ENCODE peak calls at places on chromosomes 6 and 20, in nine cellular contexts. F, X, E, M, S, Q, Z, D and W are unnamed samples.

GRCh38 chr6:43966806-43967575 is 160.3 kb downstream of the MRPL14 start:
- DNase-seq in S (no peak), M (no peak), E (no peak), F (no peak), Q (no peak), Z (no peak), X (no peak), D (no peak), W (no peak)

GRCh38 chr6:125262026-125263013 is 39.4 kb downstream of the HDDC2 start:
- DNase-seq in M (no peak), Z (no peak), X (no peak), D (no peak), Q (no peak), E (no peak), F (no peak), S (no peak), W (no peak)

GRCh38 chr6:161922631-161923119 is 648.8 kb upstream of the AGPAT4 start:
- DNase-seq in S (peak; percentile 77), X (peak; percentile 75), Z (peak; percentile 50), D (peak; percentile 21), F (no peak), E (peak; percentile 26), Q (peak; percentile 89), M (no peak), W (no peak)

GRCh38 chr20:45235995-45236394 is 14.8 kb downstream of the SEMG2 start:
- DNase-seq in F (no peak), E (no peak), X (no peak), M (no peak), Z (no peak), D (no peak), S (no peak), Q (no peak), W (no peak)

GRCh38 chr6:4180653-4181255 is 45.4 kb upstream of the ECI2 start:
- DNase-seq in X (peak; percentile 67), D (no peak), F (no peak), S (no peak), Z (no peak), M (peak; percentile 72), E (no peak), Q (no peak), W (no peak)

GRCh38 chr6:72959821-72960220 is 265.5 kb downstream of the KHDC1L start:
- DNase-seq in F (no peak), M (no peak), D (no peak), X (no peak), S (no peak), E (no peak), Q (no peak), Z (no peak), W (no peak)

GRCh38 chr20:25016471-25016870 is 23.9 kb upstream of the APMAP start:
- DNase-seq in Q (peak; percentile 11), Z (peak; percentile 7), M (no peak), D (peak; percentile 12), S (peak; percentile 23), E (no peak), X (no peak), F (peak; percentile 12), W (no peak)

GRCh38 chr6:26205161-26205624 is 118.0 kb downstream of the HFE start:
- DNase-seq in M (no peak), F (peak; percentile 82), Z (peak; percentile 41), D (peak; percentile 84), Q (peak; percentile 64), X (peak; percentile 57), S (peak; percentile 77), E (peak; percentile 77), W (no peak)

GRCh38 chr6:3444276-3445088 is 12.4 kb downstream of the SLC22A23 start:
- DNase-seq in Z (no peak), F (no peak), D (no peak), M (no peak), X (no peak), Q (no peak), S (no peak), E (no peak), W (no peak)

GRCh38 chr6:21999012-21999528 is 297.8 kb downstream of the PRL start:
- DNase-seq in S (no peak), M (no peak), D (no peak), F (no peak), E (no peak), X (no peak), Q (no peak), Z (no peak), W (no peak)

GRCh38 chr6:43848992-43849391 is 79.0 kb downstream of the VEGFA start:
- DNase-seq in F (no peak), X (no peak), Q (no peak), D (no peak), E (no peak), Z (no peak), S (no peak), M (no peak), W (no peak)

GRCh38 chr6:149925974-149926777 is 3.3 kb upstream of the RAET1G start:
- DNase-seq in D (peak; percentile 87), E (peak; percentile 90), Z (peak; percentile 84), X (peak; percentile 51), Q (peak; percentile 90), M (peak; percentile 97), S (peak; percentile 92), F (peak; percentile 92), W (peak; percentile 24)

GRCh38 chr6:15365273-15365687 is 119.4 kb downstream of the JARID2 start:
- DNase-seq in D (peak; percentile 87), Q (peak; percentile 69), E (peak; percentile 82), M (peak; percentile 92), F (peak; percentile 61), S (peak; percentile 82), X (no peak), Z (peak; percentile 81), W (peak; percentile 23)

GRCh38 chr20:32464401-32465091 is 106.4 kb downstream of the ASXL1 start:
- DNase-seq in M (no peak), S (no peak), Z (no peak), F (no peak), E (no peak), D (no peak), Q (no peak), X (no peak), W (no peak)

GRCh38 chr20:32462900-32463641 is 104.9 kb downstream of the ASXL1 start:
- DNase-seq in Z (no peak), F (no peak), Q (peak; percentile 91), D (no peak), S (peak; percentile 56), E (no peak), X (no peak), M (no peak), W (no peak)

GRCh38 chr20:32465092-32465900 is 107.2 kb downstream of the ASXL1 start:
- DNase-seq in S (peak; percentile 90), Q (peak; percentile 87), D (peak; percentile 78), Z (no peak), E (no peak), F (peak; percentile 79), X (no peak), M (no peak), W (no peak)

GRCh38 chr20:32461836-32462600 is 103.9 kb downstream of the ASXL1 start:
- DNase-seq in F (no peak), Q (no peak), D (no peak), M (no peak), X (no peak), S (no peak), E (no peak), Z (no peak), W (no peak)

DNA sequence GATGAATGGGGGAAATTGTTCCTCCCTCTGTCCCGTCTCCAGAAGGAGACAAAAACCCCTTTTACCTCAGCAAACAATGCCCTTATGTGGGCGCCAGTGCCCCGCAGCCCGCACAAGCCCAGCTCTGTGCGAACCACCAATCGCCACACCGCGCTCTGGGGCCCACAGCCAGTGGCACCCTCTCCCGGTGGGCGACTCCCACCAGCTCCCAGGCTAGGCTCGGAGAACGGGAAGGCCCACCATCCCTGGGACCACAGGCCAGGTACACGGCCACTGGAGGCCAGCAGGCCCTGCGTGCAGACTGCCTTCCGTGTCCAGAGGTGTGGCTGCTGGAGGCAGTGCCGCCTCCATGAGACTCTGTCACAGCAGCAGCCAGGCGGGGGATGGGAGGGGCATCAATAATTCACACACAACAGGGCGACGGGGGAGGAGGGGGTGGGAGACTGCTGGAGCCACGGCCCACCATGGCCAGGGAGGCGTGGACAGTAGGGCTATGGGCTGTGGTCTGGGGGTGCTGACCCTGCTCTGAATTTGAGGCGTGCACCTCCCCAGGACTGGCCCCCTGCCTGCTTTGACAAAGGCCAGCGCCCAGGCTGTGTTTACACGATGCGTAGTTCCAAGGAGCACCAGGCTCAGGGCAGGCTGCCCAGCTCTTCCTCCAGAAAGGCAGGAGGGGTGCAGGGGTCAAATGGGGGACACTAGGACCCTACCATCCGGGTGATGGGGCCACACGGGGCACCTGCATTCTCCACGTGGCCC is 105.7 kb downstream of the ASXL1 start:
- DNase-seq in E (peak; percentile 62), Z (no peak), S (peak; percentile 83), F (no peak), Q (peak; percentile 84), M (no peak), D (no peak), X (no peak), W (no peak)
- TF ChIP-seq POLR2A in E (no peak), Z (no peak), S (no peak), F (no peak), Q (no peak), M (no peak), D (no peak), X (no peak), W (no peak)

DNA sequence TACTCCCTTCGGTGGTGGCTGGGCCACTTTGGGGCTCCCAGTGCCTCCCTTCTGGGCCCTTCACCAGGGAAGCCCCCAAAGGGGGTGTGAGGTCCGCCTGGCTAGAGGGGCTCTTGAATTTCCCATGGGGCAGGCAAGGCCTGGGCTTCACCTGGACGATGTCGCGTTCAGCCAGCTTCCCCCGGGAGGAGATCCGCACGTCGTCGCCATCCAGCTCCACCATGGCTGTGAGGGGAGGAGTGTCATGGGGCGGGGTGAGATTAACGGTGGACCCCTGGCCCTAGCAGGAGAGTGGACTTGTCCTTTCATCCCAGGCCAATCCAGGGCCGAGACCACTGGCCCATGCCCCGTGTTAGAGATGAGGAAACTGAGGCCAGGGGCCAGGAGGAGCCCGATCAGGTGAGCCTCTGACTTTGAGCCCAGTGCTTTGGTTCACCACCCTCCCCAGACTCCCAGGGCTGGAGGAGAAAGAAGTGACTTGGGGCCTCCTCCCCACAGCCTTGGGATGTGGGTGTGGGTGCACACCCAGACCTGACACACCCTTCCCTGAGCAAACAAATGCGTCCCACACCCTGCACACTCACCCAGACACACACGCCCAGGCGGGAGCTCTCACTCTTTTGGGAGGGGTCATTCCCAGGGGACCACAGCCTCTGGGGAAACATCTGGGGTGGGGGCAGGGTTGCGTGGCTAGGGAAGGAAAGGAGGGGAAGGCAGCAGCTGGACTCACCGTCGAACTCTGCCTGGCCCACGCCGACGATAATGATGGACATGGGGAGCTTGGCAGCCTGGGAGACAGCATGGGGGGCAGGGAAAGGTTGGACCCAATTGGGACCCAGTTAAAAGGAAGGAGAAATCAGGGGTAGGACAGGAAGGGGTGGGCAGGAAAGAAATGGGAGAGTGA is 46.2 kb downstream of the RAB44 start:
- DNase-seq in Q (no peak), S (peak; percentile 59), Z (no peak), F (no peak), E (no peak), D (no peak), M (no peak), X (no peak), W (no peak)
- TF ChIP-seq POLR2A in Q (no peak), S (no peak), Z (no peak), F (no peak), E (no peak), D (no peak), M (no peak), X (no peak), W (no peak)

GRCh38 chr20:17530716-17531536 is at the start of gene BFSP1:
- DNase-seq in X (no peak), F (peak; percentile 58), Q (peak; percentile 87), S (peak; percentile 68), Z (peak; percentile 22), M (no peak), D (peak; percentile 54), E (peak; percentile 22), W (no peak)
- TF ChIP-seq POLR2A in X (no peak), F (no peak), Q (peak; percentile 44), S (no peak), Z (no peak), M (no peak), D (no peak), E (no peak), W (no peak)

GRCh38 chr6:90285611-90286381 is 10.8 kb downstream of the BACH2 start:
- DNase-seq in F (peak; percentile 57), D (peak; percentile 82), X (peak; percentile 76), M (no peak), S (peak; percentile 69), Z (peak; percentile 97), Q (peak; percentile 84), E (peak; percentile 40), W (peak; percentile 56)
- TF ChIP-seq POLR2A in F (no peak), D (no peak), X (no peak), M (no peak), S (no peak), Z (peak; percentile 18), Q (peak; percentile 33), E (no peak), W (no peak)